ENCODE peak calls at places on chromosomes 13 and 19, in eight cellular contexts. Z is osteoblast; D is choroid plexus epithelial cell; O is fibroblast of lung; H is Panc1; A is T-helper 17 cell; Q is activated gamma-delta T cell treated with anti-CD3 and anti-CD28 coated beads, Interleukin-2, amount 50 U/mL, for 16 hours; I is non-pigmented ciliary epithelial cell. P is an unnamed sample.

GRCh38 chr13:42101821-42102580 is 53.6 kb downstream of the DGKH start:
- DNase-seq in Z (peak; percentile 31), D (no peak), O (peak; percentile 7), H (no peak), A (no peak), Q (no peak), I (no peak), P (no peak)

GRCh38 chr19:54729416-54730188 is 5.4 kb downstream of the KIR3DL3 start:
- DNase-seq in Z (no peak), D (no peak), O (no peak), H (no peak), A (no peak), Q (no peak), I (no peak), P (no peak)

GRCh38 chr19:13302521-13303270 is 152.5 kb downstream of the IER2 start:
- DNase-seq in Z (peak; percentile 85), D (no peak), O (no peak), H (no peak), A (no peak), Q (no peak), I (no peak), P (no peak)

GRCh38 chr13:111187879-111188643 is 73.0 kb downstream of the ARHGEF7 start:
- DNase-seq in Z (no peak), D (peak; percentile 68), O (peak; percentile 72), H (no peak), A (no peak), Q (no peak), I (no peak), P (no peak)

GRCh38 chr19:13083627-13084026 is 19.0 kb downstream of the LYL1 start:
- DNase-seq in Z (no peak), D (peak; percentile 70), O (no peak), H (no peak), A (no peak), Q (no peak), I (no peak), P (no peak)

GRCh38 chr13:25310891-25311290 is 9.5 kb downstream of the NUP58 start:
- DNase-seq in Z (no peak), D (no peak), O (no peak), H (no peak), A (no peak), Q (no peak), I (no peak), P (no peak)

GRCh38 chr19:39131255-39131755 is 5.7 kb downstream of the PAK4 start:
- DNase-seq in Z (no peak), D (no peak), O (peak; percentile 30), H (no peak), A (no peak), Q (no peak), I (no peak), P (no peak)

GRCh38 chr19:40948580-40949299 is 42.3 kb upstream of the CYP2B6 start:
- DNase-seq in Z (no peak), D (no peak), O (no peak), H (no peak), A (no peak), Q (no peak), I (no peak), P (no peak)

GRCh38 chr19:19860756-19861390 is 4.8 kb upstream of the ZNF253 start:
- DNase-seq in Z (no peak), D (peak; percentile 22), O (peak; percentile 3), H (no peak), A (peak; percentile 56), Q (peak; percentile 34), I (no peak), P (no peak)

GRCh38 chr13:33235078-33235477 is 50.5 kb downstream of the STARD13 start:
- DNase-seq in Z (peak; percentile 80), D (peak; percentile 82), O (peak; percentile 65), H (no peak), A (no peak), Q (no peak), I (no peak), P (no peak)

GRCh38 chr13:48919750-48920149 is 56.0 kb upstream of the FNDC3A start:
- DNase-seq in Z (no peak), D (no peak), O (no peak), H (no peak), A (no peak), Q (no peak), I (no peak), P (no peak)

GRCh38 chr13:50384724-50385123 is 369.5 kb downstream of the KCNRG start:
- DNase-seq in Z (no peak), D (no peak), O (no peak), H (no peak), A (no peak), Q (no peak), I (no peak), P (no peak)

GRCh38 chr19:48271531-48272151 is 1.8 kb downstream of the ZNF114 start:
- DNase-seq in Z (peak; percentile 78), D (peak; percentile 45), O (peak; percentile 57), H (no peak), A (no peak), Q (no peak), I (no peak), P (no peak)

GRCh38 chr13:40126301-40127085 is 471.0 kb downstream of the COG6 start:
- DNase-seq in Z (no peak), D (no peak), O (no peak), H (no peak), A (no peak), Q (no peak), I (no peak), P (no peak)

GRCh38 chr19:13277104-13277809 is 127.0 kb downstream of the IER2 start:
- DNase-seq in Z (no peak), D (peak; percentile 83), O (peak; percentile 53), H (peak; percentile 64), A (peak; percentile 52), Q (peak; percentile 49), I (peak; percentile 28), P (peak; percentile 47)

GRCh38 chr19:48444933-48445194 is 919 bp upstream of the GRWD1 start:
- DNase-seq in Z (no peak), D (no peak), O (no peak), H (no peak), A (no peak), Q (no peak), I (no peak), P (no peak)

GRCh38 chr19:19480688-19481087 is 34.7 kb downstream of the TSSK6 start:
- DNase-seq in Z (peak; percentile 73), D (no peak), O (peak; percentile 44), H (no peak), A (no peak), Q (no peak), I (no peak), P (no peak)

GRCh38 chr19:37946132-37946531 is 39.1 kb downstream of the SIPA1L3 start:
- DNase-seq in Z (no peak), D (no peak), O (no peak), H (no peak), A (no peak), Q (no peak), I (no peak), P (no peak)

GRCh38 chr19:920051-920857 is 3.1 kb downstream of the KISS1R start:
- DNase-seq in Z (peak; percentile 87), D (no peak), O (no peak), H (no peak), A (peak; percentile 58), Q (no peak), I (no peak), P (no peak)

GRCh38 chr13:108086678-108087077 is 128.7 kb downstream of the LIG4 start:
- DNase-seq in Z (no peak), D (peak; percentile 71), O (no peak), H (no peak), A (no peak), Q (no peak), I (no peak), P (no peak)

GRCh38 chr19:44905437-44906160 is at the start of gene APOE:
- DNase-seq in Z (peak; percentile 76), D (peak; percentile 45), O (no peak), H (no peak), A (no peak), Q (no peak), I (no peak), P (no peak)

GRCh38 chr13:24680258-24680920 is at the start of gene ATP12A:
- DNase-seq in Z (no peak), D (no peak), O (no peak), H (no peak), A (no peak), Q (peak; percentile 22), I (no peak), P (no peak)

GRCh38 chr13:100040196-100040595 is 48.7 kb upstream of the PCCA start:
- DNase-seq in Z (no peak), D (peak; percentile 17), O (no peak), H (no peak), A (no peak), Q (no peak), I (no peak), P (no peak)

GRCh38 chr13:75761373-75761772 is 125.2 kb downstream of the LMO7 start:
- DNase-seq in Z (no peak), D (peak; percentile 49), O (no peak), H (no peak), A (no peak), Q (no peak), I (no peak), P (no peak)

GRCh38 chr19:34676697-34677385 is at the start of gene SCGB2B2:
- DNase-seq in Z (peak; percentile 93), D (no peak), O (no peak), H (no peak), A (peak; percentile 33), Q (peak; percentile 62), I (peak; percentile 5), P (no peak)

GRCh38 chr13:101098873-101099272 is 317.4 kb downstream of the NALCN start:
- DNase-seq in Z (peak; percentile 2), D (no peak), O (no peak), H (no peak), A (no peak), Q (no peak), I (no peak), P (no peak)

GRCh38 chr13:88656751-88657150 is 985.6 kb downstream of the SLITRK5 start:
- DNase-seq in Z (no peak), D (no peak), O (no peak), H (no peak), A (no peak), Q (no peak), I (no peak), P (no peak)

GRCh38 chr19:56946164-56946563 is 105.6 kb upstream of the PEG3 start:
- DNase-seq in Z (no peak), D (no peak), O (no peak), H (no peak), A (no peak), Q (no peak), I (no peak), P (no peak)

GRCh38 chr19:45469835-45470146 is 2.0 kb downstream of the FOSB start:
- DNase-seq in Z (peak; percentile 93), D (peak; percentile 24), O (no peak), H (no peak), A (no peak), Q (no peak), I (no peak), P (peak; percentile 79)

GRCh38 chr19:51472607-51473006 is 5.7 kb upstream of the CEACAM18 start:
- DNase-seq in Z (no peak), D (no peak), O (no peak), H (no peak), A (no peak), Q (no peak), I (no peak), P (no peak)

GRCh38 chr13:74067818-74068217 is 66.4 kb downstream of the KLF12 start:
- DNase-seq in Z (peak; percentile 54), D (peak; percentile 42), O (peak; percentile 66), H (no peak), A (no peak), Q (no peak), I (peak; percentile 9), P (no peak)

GRCh38 chr19:56810260-56810659 is 30.3 kb downstream of the PEG3 start:
- DNase-seq in Z (no peak), D (no peak), O (no peak), H (no peak), A (no peak), Q (no peak), I (no peak), P (no peak)

GRCh38 chr19:46841458-46842083 is 9.1 kb downstream of the AP2S1 start:
- DNase-seq in Z (peak; percentile 93), D (peak; percentile 48), O (peak; percentile 70), H (no peak), A (no peak), Q (no peak), I (no peak), P (no peak)

GRCh38 chr13:92657565-92657964 is 569.0 kb upstream of the GPC6 start:
- DNase-seq in Z (no peak), D (peak; percentile 75), O (peak; percentile 79), H (no peak), A (no peak), Q (no peak), I (peak; percentile 28), P (no peak)